ENCODE peak calls at places on chromosome 10, in five cellular contexts. O is prostate gland, E is tibial nerve, U is A549, W is K562. K is an unnamed sample.

GRCh38 chr10:132912225-132912684 is 30.1 kb downstream of the CFAP46 start:
- DNase-seq in O (no peak), E (no peak), U (no peak), W (no peak), K (no peak)

GRCh38 chr10:43061764-43062163 is 15.1 kb upstream of the RET start:
- DNase-seq in O (no peak), E (no peak), U (no peak), W (no peak), K (no peak)

GRCh38 chr10:50541317-50541716 is 82.4 kb downstream of the SGMS1 start:
- DNase-seq in O (no peak), E (no peak), U (no peak), W (no peak), K (no peak)

GRCh38 chr10:76942556-76943416 is 694.8 kb downstream of the KCNMA1 start:
- DNase-seq in O (no peak), E (no peak), U (no peak), W (no peak), K (no peak)

GRCh38 chr10:132939957-132940790 is 2.2 kb downstream of the CFAP46 start:
- DNase-seq in O (no peak), E (peak), U (peak), W (peak), K (no peak)

GRCh38 chr10:126950401-126951105 is 45.3 kb downstream of the DOCK1 start:
- DNase-seq in O (no peak), E (no peak), U (no peak), W (no peak), K (no peak)

GRCh38 chr10:35208536-35208935 is 81.9 kb downstream of the CREM start:
- DNase-seq in O (no peak), E (no peak), U (no peak), W (no peak), K (no peak)

GRCh38 chr10:78868861-78869260 is 199.9 kb upstream of the ZMIZ1 start:
- DNase-seq in O (no peak), E (no peak), U (no peak), W (no peak), K (no peak)

GRCh38 chr10:124697837-124698559 is 46.2 kb downstream of the FAM53B start:
- DNase-seq in O (no peak), E (no peak), U (peak), W (no peak), K (peak)

GRCh38 chr10:93701903-93702277 is 502 bp downstream of the FRA10AC1 start:
- DNase-seq in O (peak), E (peak), U (no peak), W (peak), K (no peak)

GRCh38 chr10:76252733-76253132 is 821.3 kb downstream of the LRMDA start:
- DNase-seq in O (no peak), E (no peak), U (no peak), W (no peak), K (no peak)

GRCh38 chr10:84140036-84140379 is 699 bp downstream of the GHITM start:
- DNase-seq in O (no peak), E (peak), U (no peak), W (peak), K (peak)

GRCh38 chr10:87626422-87626892 is 33.2 kb upstream of the PAPSS2 start:
- DNase-seq in O (no peak), E (no peak), U (no peak), W (no peak), K (peak)

DNA sequence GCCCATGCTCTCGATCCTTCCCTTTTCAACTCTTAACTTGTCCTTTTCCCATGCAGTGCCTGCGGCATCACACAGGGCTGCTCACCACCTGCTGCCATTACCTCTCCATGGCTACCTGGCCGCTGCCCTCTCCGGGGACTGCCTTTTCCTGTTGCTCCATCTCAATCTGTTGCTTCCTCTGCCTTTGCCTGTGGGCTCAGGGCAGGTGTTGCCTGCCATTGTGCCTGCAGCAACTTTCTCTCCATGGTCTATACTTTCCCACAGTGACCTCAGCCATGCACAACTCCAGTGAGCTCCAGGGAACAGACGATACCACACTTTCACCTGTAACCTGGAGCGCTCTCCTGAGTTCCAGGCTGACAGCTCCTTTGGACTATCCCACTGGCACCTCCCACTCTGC is 3.2 kb downstream of the DNAJB12 start:
- DNase-seq in O (no peak), E (no peak), U (no peak), W (no peak), K (no peak)
- H3K27ac ChIP-seq in O (no peak), E (no peak), U (no peak), W (no peak), K (no peak)

DNA sequence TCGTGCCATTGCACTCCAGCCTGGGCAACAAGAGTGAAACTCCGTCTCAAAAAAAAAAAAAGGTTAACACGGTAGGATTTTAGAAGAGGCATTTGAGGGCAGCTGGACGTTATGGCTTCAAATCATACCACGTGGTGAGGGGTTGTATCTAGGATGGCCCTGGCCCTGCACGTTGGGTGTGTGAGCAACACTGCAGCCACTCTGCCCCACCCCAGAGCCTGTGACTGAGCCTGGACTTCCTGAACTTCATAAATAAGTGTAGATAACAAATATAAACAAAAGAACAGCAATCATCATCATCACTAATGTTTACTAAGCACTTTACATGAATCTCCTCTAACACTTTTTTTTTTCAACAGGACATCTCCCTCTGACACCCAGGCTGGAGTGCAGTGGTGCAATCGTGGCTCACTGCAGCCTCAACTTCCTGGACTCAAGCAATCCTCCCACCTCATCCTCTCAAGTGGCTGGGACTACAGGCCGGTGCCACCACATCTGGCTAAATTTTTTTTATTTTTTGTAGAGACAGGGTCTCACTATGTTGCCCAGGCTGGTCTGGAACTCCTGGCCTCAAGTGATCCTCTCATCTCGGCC is 169.5 kb upstream of the FRMD4A start:
- DNase-seq in O (no peak), E (no peak), U (no peak), W (no peak), K (no peak)
- TF ChIP-seq POLR2A in O (no peak), E (no peak), U (no peak), W (no peak), K (no peak)

DNA sequence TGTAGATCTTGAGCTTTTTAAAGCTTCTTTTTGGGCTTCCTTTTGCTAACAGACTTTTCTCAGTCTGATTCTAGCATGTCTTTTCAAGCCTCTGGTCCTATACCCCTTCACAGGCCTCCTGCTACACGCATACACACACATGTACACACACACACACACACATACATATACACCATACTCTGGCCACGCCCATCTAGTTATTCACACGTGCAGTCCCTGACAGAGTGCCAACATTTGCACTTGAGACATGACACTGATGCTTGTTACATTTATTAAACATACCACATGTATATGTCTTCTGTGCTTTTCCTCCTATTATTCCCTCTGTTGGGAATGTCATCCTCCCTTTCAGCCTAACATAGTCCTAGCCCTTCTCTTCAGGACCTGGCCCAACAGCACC is 222.2 kb downstream of the ARHGAP12 start:
- DNase-seq in O (no peak), E (no peak), U (no peak), W (no peak), K (no peak)
- H3K27ac ChIP-seq in O (no peak), E (peak), U (no peak), W (no peak), K (peak)

GRCh38 chr10:31062856-31063255 is 31.2 kb upstream of the ZNF438 start:
- DNase-seq in O (no peak), E (no peak), U (no peak), W (no peak), K (no peak)
- TF ChIP-seq POLR2A in O (no peak), E (no peak), U (no peak), W (no peak), K (no peak)

K was measured in thyroid gland.